ENCODE peak calls at places on chromosomes 2 and 18, in seven cellular contexts. F is heart right ventricle, A is mesendoderm, S is sciatic nerve, C is progenitor cell of endocrine pancreas, Y is SK-MEL-5, O is AG10803. P is an unnamed sample.

GRCh38 chr2:216507220-216508143 is 8.8 kb downstream of the RPL37A start:
- DNase-seq in F (no peak), A (peak; percentile 44), S (no peak), C (no peak), Y (peak; percentile 30), O (no peak), P (no peak)

GRCh38 chr2:57908736-57909161 is 137.9 kb upstream of the VRK2 start:
- DNase-seq in F (no peak), A (no peak), S (no peak), C (no peak), Y (no peak), O (no peak), P (no peak)

GRCh38 chr2:37267685-37268084 is 36.2 kb downstream of the NDUFAF7 start:
- DNase-seq in F (no peak), A (no peak), S (no peak), C (no peak), Y (no peak), O (no peak), P (no peak)

GRCh38 chr2:127498386-127498785 is 27.9 kb downstream of the IWS1 start:
- DNase-seq in F (no peak), A (no peak), S (no peak), C (no peak), Y (no peak), O (peak; percentile 71), P (no peak)

GRCh38 chr2:73266061-73266891 is 18.0 kb downstream of the FBXO41 start:
- DNase-seq in F (no peak), A (no peak), S (no peak), C (no peak), Y (no peak), O (no peak), P (no peak)

GRCh38 chr2:22901471-22901870 is 483.5 kb upstream of the KLHL29 start:
- DNase-seq in F (no peak), A (no peak), S (no peak), C (no peak), Y (no peak), O (no peak), P (no peak)

GRCh38 chr2:35741556-35741955 is 614.0 kb upstream of the CRIM1 start:
- DNase-seq in F (no peak), A (peak; percentile 67), S (no peak), C (no peak), Y (no peak), O (no peak), P (no peak)

GRCh38 chr2:27152796-27153464 is 4.1 kb downstream of the TCF23 start:
- DNase-seq in F (no peak), A (no peak), S (peak; percentile 13), C (no peak), Y (no peak), O (no peak), P (no peak)

GRCh38 chr2:190846746-190847145 is 33.9 kb upstream of the GLS start:
- DNase-seq in F (no peak), A (no peak), S (no peak), C (no peak), Y (no peak), O (no peak), P (no peak)

GRCh38 chr18:80247403-80247916 is at the start of gene PARD6G:
- DNase-seq in F (peak; percentile 87), A (peak; percentile 56), S (peak; percentile 92), C (peak; percentile 66), Y (peak; percentile 69), O (peak; percentile 61), P (peak; percentile 38)